ENCODE peak calls at places on chromosome 2, in ten cellular contexts. C is brain microvascular endothelial cell; V is neural crest cell; Y is cardiac fibroblast; U is NCI-H1105; O is ELR; X is breast epithelium; D is activated naive CD4-positive, alpha-beta T cell treated with anti-CD3 and anti-CD28 coated beads, Interleukin-2, amount 50 U/mL, for 72 hours; F is stimulated activated CD4-positive, alpha-beta T cell treated with anti-CD3 and anti-CD28 coated beads, Interleukin-15, amount 100 ng/mL, for 24 hours; K is bronchial epithelial cell. N is an unnamed sample.

GRCh38 chr2:121999273-121999672 is 243.8 kb downstream of the TSN start:
- DNase-seq in Y (peak; percentile 53), F (no peak), V (no peak), K (peak; percentile 12), O (no peak), U (peak; percentile 3), X (no peak), D (no peak), C (peak; percentile 73), N (no peak)

GRCh38 chr2:159613515-159614336 is 2.6 kb downstream of the BAZ2B start:
- DNase-seq in O (peak; percentile 68), C (no peak), X (no peak), F (no peak), K (peak; percentile 52), V (no peak), Y (peak; percentile 50), U (peak; percentile 49), D (no peak), N (peak; percentile 59)

GRCh38 chr2:218716070-218716469 is 5.4 kb downstream of the TTLL4 start:
- DNase-seq in X (no peak), F (no peak), V (no peak), U (no peak), C (no peak), K (peak; percentile 27), Y (peak; percentile 55), O (no peak), D (no peak), N (no peak)

GRCh38 chr2:152298754-152299153 is 36.2 kb upstream of the FMNL2 start:
- DNase-seq in Y (peak; percentile 12), X (no peak), D (no peak), C (no peak), K (peak; percentile 81), F (no peak), U (peak; percentile 15), O (peak; percentile 55), V (no peak), N (peak; percentile 69)

GRCh38 chr2:10903861-10904210 is 7.9 kb upstream of the KCNF1 start:
- DNase-seq in X (no peak), U (no peak), D (no peak), V (no peak), F (no peak), Y (no peak), O (no peak), K (no peak), C (no peak), N (no peak)

GRCh38 chr2:75558786-75559428 is 1.8 kb downstream of the EVA1A start:
- DNase-seq in Y (peak; percentile 72), D (no peak), F (no peak), O (peak; percentile 44), X (no peak), V (no peak), K (no peak), U (no peak), C (peak; percentile 39), N (peak; percentile 66)

GRCh38 chr2:1688161-1688560 is 56.2 kb downstream of the PXDN start:
- DNase-seq in X (no peak), F (no peak), C (no peak), Y (no peak), O (no peak), K (no peak), D (no peak), U (no peak), V (no peak), N (no peak)

GRCh38 chr2:109162999-109163398 is 34.0 kb downstream of the SH3RF3 start:
- DNase-seq in X (peak; percentile 86), F (no peak), V (no peak), O (no peak), D (no peak), Y (peak; percentile 60), U (peak; percentile 60), C (peak; percentile 39), K (no peak), N (no peak)